ENCODE peak calls at places on chromosomes 5 and 9, in five cellular contexts. P is IMR-90, M is fibroblast of lung, F is GM12878, S is neuronal stem cell. K is an unnamed sample.

GRCh38 chr5:140575309-140575708 is 10.7 kb downstream of the SLC35A4 start:
- DNase-seq in P (peak; percentile 26), M (peak; percentile 52), F (no peak), S (no peak), K (peak; percentile 69)

GRCh38 chr9:28810375-28811075 is 1237.2 kb upstream of the C9orf72 start:
- DNase-seq in P (no peak), M (no peak), F (no peak), S (no peak), K (no peak)

GRCh38 chr9:108052431-108053080 is 563.0 kb upstream of the KLF4 start:
- DNase-seq in P (no peak), M (no peak), F (no peak), S (peak; percentile 56), K (no peak)

GRCh38 chr5:55633574-55634203 is 78.4 kb downstream of the SLC38A9 start:
- DNase-seq in P (peak; percentile 55), M (no peak), F (no peak), S (no peak), K (peak; percentile 73)

GRCh38 chr5:117497626-117498025 is 923.0 kb upstream of the SEMA6A start:
- DNase-seq in P (no peak), M (no peak), F (no peak), S (no peak), K (no peak)

GRCh38 chr5:54590824-54591223 is 73.3 kb downstream of the SNX18 start:
- DNase-seq in P (no peak), M (no peak), F (no peak), S (no peak), K (no peak)

GRCh38 chr5:8892931-8893330 is 652.9 kb downstream of the SEMA5A start:
- DNase-seq in P (no peak), M (no peak), F (no peak), S (no peak), K (no peak)

GRCh38 chr5:127505819-127506218 is 11.6 kb upstream of the PRRC1 start:
- DNase-seq in P (no peak), M (no peak), F (no peak), S (no peak), K (no peak)

GRCh38 chr5:95927927-95928723 is 33.5 kb downstream of the ELL2 start:
- DNase-seq in P (peak; percentile 33), M (peak; percentile 30), F (peak; percentile 91), S (no peak), K (peak; percentile 41)

GRCh38 chr9:21906878-21907277 is 87.3 kb downstream of the CDKN2A start:
- DNase-seq in P (peak; percentile 89), M (no peak), F (no peak), S (no peak), K (peak; percentile 7)

GRCh38 chr5:124043456-124043855 is 531.5 kb downstream of the CSNK1G3 start:
- DNase-seq in P (no peak), M (no peak), F (no peak), S (no peak), K (no peak)

GRCh38 chr5:177405805-177406204 is 3.6 kb downstream of the F12 start:
- DNase-seq in P (no peak), M (no peak), F (no peak), S (no peak), K (no peak)

GRCh38 chr9:32978051-32978450 is 23.4 kb downstream of the APTX start:
- DNase-seq in P (no peak), M (no peak), F (no peak), S (no peak), K (no peak)

GRCh38 chr9:71626395-71626794 is 141.9 kb downstream of the CEMIP2 start:
- DNase-seq in P (no peak), M (no peak), F (no peak), S (no peak), K (no peak)

GRCh38 chr9:4435197-4435596 is 55.1 kb upstream of the SLC1A1 start:
- DNase-seq in P (peak; percentile 23), M (peak; percentile 25), F (no peak), S (no peak), K (peak; percentile 92)

GRCh38 chr9:137305788-137306545 is 3.9 kb upstream of the NRARP start:
- DNase-seq in P (no peak), M (no peak), F (no peak), S (no peak), K (no peak)

GRCh38 chr9:77589046-77589795 is 58.9 kb downstream of the GNA14 start:
- DNase-seq in P (no peak), M (no peak), F (no peak), S (no peak), K (no peak)

GRCh38 chr9:98236881-98237487 is 18.5 kb downstream of the TBC1D2 start:
- DNase-seq in P (no peak), M (no peak), F (no peak), S (no peak), K (no peak)

GRCh38 chr5:53303105-53303504 is 177.3 kb upstream of the FST start:
- DNase-seq in P (peak; percentile 88), M (peak; percentile 87), F (no peak), S (no peak), K (peak; percentile 89)

GRCh38 chr9:750264-750967 is 91.1 kb upstream of the DMRT1 start:
- DNase-seq in P (no peak), M (no peak), F (no peak), S (no peak), K (no peak)

GRCh38 chr9:132694144-132694543 is 23.9 kb downstream of the GTF3C4 start:
- DNase-seq in P (peak; percentile 25), M (no peak), F (no peak), S (no peak), K (peak; percentile 8)

GRCh38 chr5:42840279-42840678 is 28.6 kb upstream of the SELENOP start:
- DNase-seq in P (peak; percentile 58), M (peak; percentile 99), F (no peak), S (no peak), K (peak; percentile 86)

GRCh38 chr5:148615644-148616283 is 38.6 kb downstream of the HTR4 start:
- DNase-seq in P (peak; percentile 11), M (peak; percentile 2), F (no peak), S (no peak), K (peak; percentile 23)

GRCh38 chr5:145568581-145568980 is 266.6 kb downstream of the PRELID2 start:
- DNase-seq in P (peak; percentile 66), M (peak; percentile 22), F (no peak), S (no peak), K (peak; percentile 18)

GRCh38 chr9:35748239-35748857 is 680 bp downstream of the GBA2 start:
- DNase-seq in P (no peak), M (no peak), F (no peak), S (no peak), K (peak; percentile 49)

GRCh38 chr9:136133191-136133958 is 14.7 kb upstream of the TMEM250 start:
- DNase-seq in P (no peak), M (peak; percentile 12), F (no peak), S (peak; percentile 70), K (peak; percentile 56)

GRCh38 chr5:26023361-26023760 is 1015.0 kb downstream of the CDH9 start:
- DNase-seq in P (no peak), M (no peak), F (no peak), S (no peak), K (no peak)

GRCh38 chr5:40080191-40080590 is 599.5 kb upstream of the PTGER4 start:
- DNase-seq in P (no peak), M (no peak), F (no peak), S (no peak), K (no peak)

GRCh38 chr9:99425124-99425523 is 203.0 kb downstream of the SEC61B start:
- DNase-seq in P (no peak), M (no peak), F (no peak), S (no peak), K (no peak)

GRCh38 chr5:121987685-121988073 is 25.9 kb downstream of the SRFBP1 start:
- DNase-seq in P (peak; percentile 63), M (peak; percentile 50), F (no peak), S (no peak), K (peak; percentile 6)

GRCh38 chr9:23850242-23851023 is 24.4 kb upstream of the ELAVL2 start:
- DNase-seq in P (no peak), M (no peak), F (no peak), S (peak; percentile 79), K (peak; percentile 1)

GRCh38 chr9:69036319-69036718 is 767 bp downstream of the FXN start:
- DNase-seq in P (peak; percentile 13), M (no peak), F (no peak), S (no peak), K (peak; percentile 41)

GRCh38 chr5:135073771-135074345 is 39.8 kb upstream of the PITX1 start:
- DNase-seq in P (peak; percentile 39), M (peak; percentile 10), F (no peak), S (no peak), K (peak; percentile 43)
- H3K27me3 ChIP-seq in P (no peaks in the 10 kb centered on the region), M (peaks cover under 1% of the 10 kb centered on the region), F (peaks cover 1% of the 10 kb centered on the region), S (peaks cover 30% of the 10 kb centered on the region), K (peaks cover 22% of the 10 kb centered on the region)

DNA sequence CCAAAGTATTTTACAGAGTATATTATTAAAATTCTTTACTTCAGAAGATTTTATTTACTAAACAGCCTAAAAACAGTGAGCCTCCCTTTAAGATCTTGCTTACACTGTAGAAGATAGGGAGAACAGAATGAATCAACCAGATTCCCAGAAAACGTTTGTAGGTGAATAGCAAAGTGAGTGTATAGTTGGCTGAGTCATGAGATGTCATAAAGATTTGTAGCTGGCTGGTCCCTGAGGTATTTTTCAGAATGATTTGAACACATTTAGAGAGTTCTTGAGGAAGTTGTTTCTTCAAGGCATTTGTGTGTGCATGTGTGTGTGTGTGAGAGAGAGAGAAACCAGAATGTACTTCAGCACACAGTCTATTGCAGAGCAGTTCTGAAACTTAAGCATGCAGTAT is 159.4 kb upstream of the PRR16 start:
- DNase-seq in P (peak; percentile 83), M (peak; percentile 55), F (no peak), S (no peak), K (peak; percentile 65)
- H2AFZ ChIP-seq in P (no peak overlapping the region), M (no peak overlapping the region), F (no peak overlapping the region), S (no peak overlapping the region), K (no peak overlapping the region)

GRCh38 chr5:171615201-171616001 is 170.2 kb upstream of the SMIM23 start:
- DNase-seq in P (no peak), M (peak; percentile 47), F (no peak), S (peak; percentile 38), K (peak; percentile 28)

GRCh38 chr5:171610053-171610452 is 175.6 kb upstream of the SMIM23 start:
- DNase-seq in P (no peak), M (no peak), F (no peak), S (no peak), K (no peak)

GRCh38 chr5:171610686-171611085 is 174.9 kb upstream of the SMIM23 start:
- DNase-seq in P (no peak), M (no peak), F (no peak), S (no peak), K (no peak)

GRCh38 chr5:171614511-171614910 is 171.1 kb upstream of the SMIM23 start:
- DNase-seq in P (no peak), M (no peak), F (no peak), S (no peak), K (no peak)

GRCh38 chr5:171612749-171613148 is 172.9 kb upstream of the SMIM23 start:
- DNase-seq in P (no peak), M (no peak), F (no peak), S (no peak), K (no peak)
- H3K27me3 ChIP-seq in P (peaks cover 51% of the 10 kb centered on the region), M (peaks cover 21% of the 10 kb centered on the region), F (no peaks in the 10 kb centered on the region), S (peaks cover under 1% of the 10 kb centered on the region), K (peaks cover 32% of the 10 kb centered on the region)

GRCh38 chr5:110852053-110852452 is 113.2 kb downstream of the SLC25A46 start:
- DNase-seq in P (no peak), M (no peak), F (peak; percentile 36), S (no peak), K (no peak)
- H2AFZ ChIP-seq in P (no peak overlapping the region), M (no peak overlapping the region), F (no peak overlapping the region), S (peak overlapping the region; percentile 51), K (no peak overlapping the region)